ENCODE peak calls at places on chromosomes 11 and 22, in four cellular contexts. One of them, this sample, is unnamed. For H3K4me1, the result is how much of the 10 kb centered on the place peaks cover.

GRCh38 chr11:10139656-10140055 is 154.4 kb downstream of the SBF2 start:
- DNase-seq in heart left ventricle: no peak
- DNase-seq in Panc1: no peak
- DNase-seq in adrenal gland: peak
- DNase-seq in this sample: no peak

GRCh38 chr11:450809-451451 is 851 bp downstream of the PTDSS2 start:
- DNase-seq in adrenal gland: peak
- DNase-seq in heart left ventricle: peak
- DNase-seq in Panc1: no peak
- DNase-seq in this sample: peak

GRCh38 chr11:68979931-68980775 is 633 bp downstream of the MRGPRD start:
- DNase-seq in Panc1: no peak
- DNase-seq in adrenal gland: no peak
- DNase-seq in heart left ventricle: no peak
- DNase-seq in this sample: no peak

GRCh38 chr11:111427471-111427912 is 48.4 kb upstream of the POU2AF1 start:
- DNase-seq in adrenal gland: peak
- DNase-seq in Panc1: no peak
- DNase-seq in heart left ventricle: no peak
- DNase-seq in this sample: no peak

GRCh38 chr11:31480930-31481329 is 28.5 kb downstream of the IMMP1L start:
- DNase-seq in heart left ventricle: no peak
- DNase-seq in Panc1: no peak
- DNase-seq in adrenal gland: no peak
- DNase-seq in this sample: no peak

GRCh38 chr11:26399336-26399735 is 67.4 kb downstream of the ANO3 start:
- DNase-seq in adrenal gland: no peak
- DNase-seq in Panc1: no peak
- DNase-seq in heart left ventricle: no peak
- DNase-seq in this sample: no peak

GRCh38 chr22:45994516-45995404 is 17.8 kb upstream of the WNT7B start:
- DNase-seq in heart left ventricle: peak
- DNase-seq in Panc1: no peak
- DNase-seq in adrenal gland: peak
- DNase-seq in this sample: peak

GRCh38 chr22:19874307-19875060 is 19.8 kb upstream of the GNB1L start:
- DNase-seq in Panc1: no peak
- DNase-seq in heart left ventricle: peak
- DNase-seq in adrenal gland: no peak
- DNase-seq in this sample: peak

GRCh38 chr11:97683733-97684132 is 1293.9 kb downstream of the JRKL start:
- DNase-seq in adrenal gland: no peak
- DNase-seq in Panc1: no peak
- DNase-seq in heart left ventricle: no peak
- DNase-seq in this sample: no peak

GRCh38 chr11:96037267-96037990 is 113.5 kb upstream of the MTMR2 start:
- DNase-seq in adrenal gland: no peak
- DNase-seq in heart left ventricle: no peak
- DNase-seq in Panc1: no peak
- DNase-seq in this sample: no peak

GRCh38 chr11:115711021-115711420 is 206.8 kb upstream of the CADM1 start:
- DNase-seq in Panc1: no peak
- DNase-seq in adrenal gland: no peak
- DNase-seq in heart left ventricle: no peak
- DNase-seq in this sample: no peak

GRCh38 chr22:20223421-20224245 is 44.5 kb downstream of the RTN4R start:
- DNase-seq in Panc1: no peak
- DNase-seq in heart left ventricle: no peak
- DNase-seq in adrenal gland: no peak
- DNase-seq in this sample: no peak

GRCh38 chr11:36018967-36019596 is 75.2 kb downstream of the LDLRAD3 start:
- DNase-seq in adrenal gland: no peak
- DNase-seq in heart left ventricle: no peak
- DNase-seq in Panc1: no peak
- DNase-seq in this sample: no peak

GRCh38 chr22:49968831-49969661 is 8.5 kb downstream of the PIM3 start:
- DNase-seq in heart left ventricle: no peak
- DNase-seq in adrenal gland: no peak
- DNase-seq in Panc1: no peak
- DNase-seq in this sample: peak
- H3K4me1 ChIP-seq in heart left ventricle: half or more
- H3K4me1 ChIP-seq in adrenal gland: half or more
- H3K4me1 ChIP-seq in Panc1: half or more
- H3K4me1 ChIP-seq in this sample: half or more

DNA sequence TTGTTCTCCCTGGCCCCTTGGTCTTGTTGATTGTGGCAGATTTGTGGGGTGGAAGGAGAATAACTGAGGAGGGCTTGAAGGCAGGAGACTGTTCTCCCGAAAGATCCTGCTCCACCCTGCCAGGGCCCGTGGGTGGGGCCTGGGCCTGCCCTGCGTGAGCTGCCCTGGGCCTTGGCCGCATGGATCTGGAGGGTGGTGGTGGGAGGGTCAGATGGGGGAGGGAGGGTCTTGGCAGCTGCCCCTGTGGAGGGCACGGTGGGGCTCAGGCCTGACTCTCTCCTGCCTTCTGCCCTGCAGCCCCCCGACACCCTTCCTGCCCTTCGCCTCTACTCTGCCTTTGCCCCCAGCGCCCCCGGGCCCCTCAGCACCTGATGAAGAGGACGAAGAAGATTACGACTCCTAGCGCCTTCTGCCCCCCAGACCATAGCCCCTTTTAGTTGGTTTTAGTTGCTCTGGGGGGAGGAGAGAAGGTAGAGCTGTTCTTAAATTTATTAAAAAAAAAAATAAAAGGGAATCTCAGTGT is 1.9 kb downstream of the DRAP1 start:
- DNase-seq in heart left ventricle: no peak
- DNase-seq in adrenal gland: no peak
- DNase-seq in Panc1: no peak
- DNase-seq in this sample: no peak
- H3K4me3 ChIP-seq in heart left ventricle: no peak
- H3K4me3 ChIP-seq in adrenal gland: no peak
- H3K4me3 ChIP-seq in Panc1: peak
- H3K4me3 ChIP-seq in this sample: peak

DNA sequence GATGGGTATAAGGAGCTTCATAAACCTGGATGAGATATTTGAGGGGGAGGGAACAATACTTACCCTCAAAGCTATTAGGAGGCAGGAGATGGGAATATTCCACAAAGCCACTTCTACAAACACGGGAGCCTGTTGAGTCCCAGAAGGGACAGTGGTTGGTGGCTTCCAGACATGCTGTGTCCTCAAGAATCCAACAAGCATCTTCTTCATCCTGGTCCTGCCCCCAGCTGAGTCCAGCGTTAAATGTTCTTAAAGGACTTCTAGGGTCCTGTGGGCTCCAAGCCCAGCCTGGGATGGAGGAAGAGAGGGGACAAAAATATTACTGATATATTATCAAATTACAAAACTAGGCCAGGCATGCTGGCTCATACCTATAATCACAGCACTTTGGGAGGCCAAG is 2.3 kb downstream of the CSKMT start:
- DNase-seq in adrenal gland: no peak
- DNase-seq in heart left ventricle: no peak
- DNase-seq in Panc1: no peak
- DNase-seq in this sample: no peak
- H3K4me1 ChIP-seq in adrenal gland: half or more
- H3K4me1 ChIP-seq in heart left ventricle: half or more
- H3K4me1 ChIP-seq in Panc1: under half
- H3K4me1 ChIP-seq in this sample: under half

GRCh38 chr22:36853407-36854099 is 7.3 kb upstream of the NCF4 start:
- DNase-seq in adrenal gland: peak
- DNase-seq in Panc1: no peak
- DNase-seq in heart left ventricle: peak
- DNase-seq in this sample: peak
- H3K4me3 ChIP-seq in adrenal gland: no peak
- H3K4me3 ChIP-seq in Panc1: no peak
- H3K4me3 ChIP-seq in heart left ventricle: no peak
- H3K4me3 ChIP-seq in this sample: no peak

GRCh38 chr11:44940424-44940823 is 10.3 kb downstream of the TP53I11 start:
- DNase-seq in adrenal gland: no peak
- DNase-seq in heart left ventricle: no peak
- DNase-seq in Panc1: no peak
- DNase-seq in this sample: no peak
- H3K4me1 ChIP-seq in adrenal gland: under half
- H3K4me1 ChIP-seq in heart left ventricle: half or more
- H3K4me1 ChIP-seq in Panc1: under half
- H3K4me1 ChIP-seq in this sample: under half

GRCh38 chr11:65538915-65539374 is 14.1 kb downstream of the SCYL1 start:
- DNase-seq in heart left ventricle: no peak
- DNase-seq in Panc1: no peak
- DNase-seq in adrenal gland: no peak
- DNase-seq in this sample: peak
- H3K4me3 ChIP-seq in heart left ventricle: no peak
- H3K4me3 ChIP-seq in Panc1: no peak
- H3K4me3 ChIP-seq in adrenal gland: no peak
- H3K4me3 ChIP-seq in this sample: no peak

This sample was measured in psoas muscle.